ENCODE peak calls at places on chromosomes 5 and 9, in eight cellular contexts. W is HFFc6, R is psoas muscle, S is transverse colon, V is ovary, Z is nephron progenitor cell, U is tibial nerve, Q is breast epithelium. P is an unnamed sample.

GRCh38 chr5:159216454-159216853 is 7.1 kb upstream of the RNF145 start:
- DNase-seq in Q (no peak), V (no peak), R (no peak), Z (no peak), S (no peak), W (no peak), U (no peak), P (no peak)

GRCh38 chr9:35976726-35977125 is 18.8 kb upstream of the OR2S2 start:
- DNase-seq in V (no peak), U (no peak), Z (no peak), S (no peak), Q (no peak), W (no peak), R (no peak), P (no peak)

GRCh38 chr5:14400085-14400484 is 181.5 kb upstream of the OTULINL start:
- DNase-seq in R (no peak), Z (no peak), W (peak; percentile 74), U (no peak), V (no peak), S (no peak), Q (no peak), P (no peak)

GRCh38 chr5:71533614-71534013 is 53.5 kb upstream of the MCCC2 start:
- DNase-seq in U (no peak), Q (no peak), Z (no peak), W (peak; percentile 45), V (no peak), S (no peak), R (no peak), P (no peak)

GRCh38 chr5:66881475-66882161 is 285.4 kb downstream of the MAST4 start:
- DNase-seq in U (no peak), Z (no peak), V (no peak), R (no peak), Q (no peak), W (no peak), S (no peak), P (no peak)

GRCh38 chr5:52878671-52879070 is 91.0 kb downstream of the ITGA1 start:
- DNase-seq in Z (no peak), S (no peak), V (no peak), W (peak; percentile 32), R (no peak), U (no peak), Q (no peak), P (no peak)

GRCh38 chr5:126544087-126544740 is 50.8 kb downstream of the ALDH7A1 start:
- DNase-seq in R (no peak), V (no peak), Q (no peak), Z (peak; percentile 19), S (peak; percentile 54), U (no peak), W (peak; percentile 48), P (no peak)

GRCh38 chr9:24698864-24699518 is 153.3 kb upstream of the IZUMO3 start:
- DNase-seq in S (no peak), Q (no peak), W (no peak), V (no peak), Z (no peak), U (no peak), R (no peak), P (no peak)

GRCh38 chr5:77170-77501 is 14.8 kb upstream of the PLEKHG4B start:
- DNase-seq in Q (no peak), U (no peak), S (no peak), W (no peak), R (no peak), V (no peak), Z (no peak), P (no peak)

GRCh38 chr9:28648723-28649122 is 1075.4 kb upstream of the C9orf72 start:
- DNase-seq in Z (no peak), R (no peak), W (no peak), V (no peak), U (no peak), Q (no peak), S (no peak), P (no peak)
- TF ChIP-seq CTCF in Z (no peak), R (no peak), W (no peak), V (no peak), U (no peak), Q (no peak), S (no peak), P (no peak)

GRCh38 chr5:143614831-143615230 is 197.1 kb upstream of the HMHB1 start:
- DNase-seq in Z (no peak), S (no peak), V (no peak), R (no peak), U (no peak), Q (no peak), W (no peak), P (no peak)
- TF ChIP-seq CTCF in Z (no peak), S (no peak), V (no peak), R (no peak), U (no peak), Q (no peak), W (no peak), P (no peak)

GRCh38 chr5:162603399-162603798 is 535.8 kb downstream of the GABRG2 start:
- DNase-seq in S (no peak), Z (no peak), W (no peak), R (no peak), V (no peak), U (no peak), Q (no peak), P (no peak)

GRCh38 chr5:162607879-162608278 is 540.3 kb downstream of the GABRG2 start:
- DNase-seq in S (no peak), U (no peak), Q (no peak), W (no peak), R (no peak), Z (no peak), V (no peak), P (no peak)
- TF ChIP-seq CTCF in S (no peak), U (no peak), Q (no peak), W (peak; percentile 24), R (no peak), Z (peak; percentile 46), V (no peak), P (no peak)

GRCh38 chr9:92242779-92243136 is 50.7 kb downstream of the IARS1 start:
- DNase-seq in S (no peak), U (no peak), R (no peak), Q (no peak), Z (no peak), W (no peak), V (no peak), P (no peak)

GRCh38 chr9:92236915-92237314 is 56.6 kb downstream of the IARS1 start:
- DNase-seq in W (no peak), R (no peak), V (no peak), Z (no peak), S (no peak), Q (no peak), U (no peak), P (no peak)

GRCh38 chr9:92245005-92245797 is 48.3 kb downstream of the IARS1 start:
- DNase-seq in S (no peak), V (no peak), R (no peak), W (peak; percentile 83), Q (no peak), U (no peak), Z (no peak), P (no peak)

GRCh38 chr9:92247296-92247695 is 46.2 kb downstream of the IARS1 start:
- DNase-seq in U (no peak), S (no peak), Q (no peak), V (no peak), R (no peak), Z (no peak), W (no peak), P (no peak)

GRCh38 chr9:92242115-92242778 is 51.2 kb downstream of the IARS1 start:
- DNase-seq in W (peak; percentile 63), Q (no peak), R (no peak), Z (no peak), S (no peak), U (no peak), V (no peak), P (no peak)
- TF ChIP-seq CTCF in W (peak; percentile 80), Q (peak; percentile 14), R (no peak), Z (peak; percentile 39), S (no peak), U (peak; percentile 56), V (peak; percentile 63), P (no peak)

DNA sequence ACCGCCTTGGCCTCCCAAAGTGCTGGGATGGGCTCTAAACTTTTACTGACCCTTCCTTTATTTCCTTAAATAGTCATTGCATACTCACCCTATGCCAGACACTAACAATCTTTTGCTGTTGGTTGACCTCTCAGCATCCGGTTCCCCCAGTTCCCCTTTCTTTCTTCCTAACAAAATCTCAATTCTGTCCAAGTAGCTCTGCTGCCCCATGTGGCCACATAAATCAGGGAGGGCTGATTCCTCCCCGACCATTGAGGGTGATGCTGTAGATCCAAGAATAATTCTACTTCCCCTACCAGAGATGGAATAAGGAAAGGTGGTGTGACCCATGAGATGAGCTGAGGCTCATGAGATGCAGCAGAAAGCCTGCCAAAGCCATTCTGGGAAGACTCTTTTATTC is 315.3 kb upstream of the MSX2 start:
- DNase-seq in R (no peak), S (no peak), Z (no peak), U (no peak), V (no peak), Q (no peak), W (no peak), P (no peak)
- TF ChIP-seq CTCF in R (no peak), S (no peak), Z (no peak), U (no peak), V (no peak), Q (no peak), W (no peak), P (no peak)

GRCh38 chr9:2872307-2872940 is 28.5 kb upstream of the PUM3 start:
- DNase-seq in U (no peak), V (no peak), R (no peak), W (peak; percentile 32), S (no peak), Z (peak; percentile 9), Q (no peak), P (no peak)
- TF ChIP-seq CTCF in U (no peak), V (no peak), R (peak; percentile 18), W (peak; percentile 64), S (peak; percentile 13), Z (peak; percentile 31), Q (no peak), P (no peak)

DNA sequence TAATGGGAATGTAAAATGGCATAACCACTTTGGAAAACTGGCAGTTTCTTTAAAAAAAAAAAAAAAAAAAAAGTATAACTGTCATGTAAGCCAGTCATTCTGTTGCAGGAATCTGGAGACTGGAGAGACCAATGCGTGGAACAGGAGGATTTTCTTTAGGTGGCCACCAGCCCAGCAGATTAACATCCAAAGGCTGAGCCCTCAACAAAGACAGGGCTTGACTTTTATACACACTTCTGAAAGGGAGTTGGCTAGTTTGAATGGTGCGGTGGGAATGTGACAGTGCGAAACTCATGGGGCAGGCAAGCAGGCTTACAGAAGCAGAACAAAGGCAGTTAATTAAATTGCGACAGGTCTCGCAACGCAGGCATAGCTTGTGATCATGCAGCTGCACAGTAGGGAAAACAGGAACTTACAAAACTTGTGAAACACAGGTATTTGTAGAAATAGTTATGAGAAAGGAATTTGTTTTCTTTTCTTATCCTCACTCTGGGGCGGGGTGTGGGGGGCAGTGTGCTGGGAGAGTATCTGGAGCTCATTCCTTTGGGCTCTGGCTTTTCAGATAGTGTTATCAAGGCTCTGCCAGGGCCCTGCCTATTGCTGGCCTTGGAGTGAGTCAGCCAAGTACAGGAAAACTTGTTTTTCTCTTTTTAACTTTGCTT is 12.0 kb downstream of the UIMC1 start:
- DNase-seq in U (no peak), R (peak; percentile 26), Q (no peak), W (no peak), S (peak; percentile 20), V (peak; percentile 67), Z (no peak), P (no peak)
- TF ChIP-seq CTCF in U (no peak), R (no peak), Q (no peak), W (no peak), S (no peak), V (no peak), Z (no peak), P (no peak)

P was measured in omental fat pad.